ENCODE peak calls at places on chromosomes 16 and 17, in six cellular contexts. One of them, this sample, is unnamed.

GRCh38 chr16:351804-352520 is 561 bp downstream of the AXIN1 start:
- DNase-seq in MG63: peak; percentile 40
- DNase-seq in EH: peak; percentile 35
- DNase-seq in T follicular helper cell: peak; percentile 21
- DNase-seq in cardiac muscle cell: peak; percentile 52
- DNase-seq in BJ: no peak
- DNase-seq in this sample: no peak

GRCh38 chr17:46929413-46929812 is 6.5 kb downstream of the GOSR2 start:
- DNase-seq in MG63: no peak
- DNase-seq in EH: peak; percentile 94
- DNase-seq in T follicular helper cell: no peak
- DNase-seq in cardiac muscle cell: no peak
- DNase-seq in BJ: peak; percentile 39
- DNase-seq in this sample: peak; percentile 77

GRCh38 chr17:28953444-28954118 is 2.3 kb upstream of the PHF12 start:
- DNase-seq in MG63: peak; percentile 31
- DNase-seq in EH: peak; percentile 42
- DNase-seq in T follicular helper cell: peak; percentile 33
- DNase-seq in cardiac muscle cell: peak; percentile 79
- DNase-seq in BJ: no peak
- DNase-seq in this sample: peak; percentile 61

GRCh38 chr17:7307686-7308624 is 527 bp downstream of the EIF5A start:
- DNase-seq in MG63: peak; percentile 34
- DNase-seq in EH: peak; percentile 44
- DNase-seq in T follicular helper cell: peak; percentile 55
- DNase-seq in cardiac muscle cell: peak; percentile 59
- DNase-seq in BJ: no peak
- DNase-seq in this sample: no peak

GRCh38 chr16:65312795-65313194 is 190.9 kb upstream of the CDH11 start:
- DNase-seq in MG63: no peak
- DNase-seq in EH: peak; percentile 95
- DNase-seq in T follicular helper cell: no peak
- DNase-seq in cardiac muscle cell: no peak
- DNase-seq in BJ: peak; percentile 80
- DNase-seq in this sample: no peak

GRCh38 chr17:1724869-1725641 is 551 bp downstream of the WDR81 start:
- DNase-seq in MG63: no peak
- DNase-seq in EH: no peak
- DNase-seq in T follicular helper cell: no peak
- DNase-seq in cardiac muscle cell: no peak
- DNase-seq in BJ: no peak
- DNase-seq in this sample: no peak

GRCh38 chr16:3101018-3101840 is 2.1 kb upstream of the ZSCAN10 start:
- DNase-seq in MG63: no peak
- DNase-seq in EH: peak; percentile 42
- DNase-seq in T follicular helper cell: no peak
- DNase-seq in cardiac muscle cell: peak; percentile 71
- DNase-seq in BJ: no peak
- DNase-seq in this sample: peak; percentile 33

GRCh38 chr17:41689497-41690299 is 1.0 kb downstream of the EIF1 start:
- DNase-seq in MG63: peak; percentile 33
- DNase-seq in EH: peak; percentile 74
- DNase-seq in T follicular helper cell: no peak
- DNase-seq in cardiac muscle cell: peak; percentile 52
- DNase-seq in BJ: no peak
- DNase-seq in this sample: peak; percentile 71

GRCh38 chr16:46632778-46633733 is 11.9 kb upstream of the SHCBP1 start:
- DNase-seq in MG63: no peak
- DNase-seq in EH: no peak
- DNase-seq in T follicular helper cell: no peak
- DNase-seq in cardiac muscle cell: peak; percentile 50
- DNase-seq in BJ: no peak
- DNase-seq in this sample: no peak

GRCh38 chr17:65231662-65232335 is 94.6 kb downstream of the RGS9 start:
- DNase-seq in MG63: peak; percentile 78
- DNase-seq in EH: peak; percentile 95
- DNase-seq in T follicular helper cell: no peak
- DNase-seq in cardiac muscle cell: peak; percentile 85
- DNase-seq in BJ: peak; percentile 71
- DNase-seq in this sample: peak; percentile 72

GRCh38 chr16:30482366-30482765 is 9.8 kb downstream of the ITGAL start:
- DNase-seq in MG63: no peak
- DNase-seq in EH: peak; percentile 6
- DNase-seq in T follicular helper cell: no peak
- DNase-seq in cardiac muscle cell: no peak
- DNase-seq in BJ: no peak
- DNase-seq in this sample: no peak

GRCh38 chr16:69126221-69126620 is 6.2 kb downstream of the CHTF8 start:
- DNase-seq in MG63: no peak
- DNase-seq in EH: no peak
- DNase-seq in T follicular helper cell: no peak
- DNase-seq in cardiac muscle cell: no peak
- DNase-seq in BJ: no peak
- DNase-seq in this sample: no peak

GRCh38 chr17:44934745-44935105 is 12.8 kb downstream of the KIF18B start:
- DNase-seq in MG63: no peak
- DNase-seq in EH: no peak
- DNase-seq in T follicular helper cell: no peak
- DNase-seq in cardiac muscle cell: no peak
- DNase-seq in BJ: no peak
- DNase-seq in this sample: no peak

GRCh38 chr17:63435681-63436522 is 10.2 kb downstream of the CYB561 start:
- DNase-seq in MG63: no peak
- DNase-seq in EH: peak; percentile 9
- DNase-seq in T follicular helper cell: no peak
- DNase-seq in cardiac muscle cell: no peak
- DNase-seq in BJ: no peak
- DNase-seq in this sample: no peak

This sample was measured in endothelial cell of umbilical vein.